ENCODE peak calls at places on chromosomes 4 and X, in seven cellular contexts. One of them, this sample, is unnamed.

GRCh38 chrX:12894074-12894691 is 12.2 kb upstream of the TLR8 start:
- DNase-seq in mammary epithelial cell: no peak
- DNase-seq in iPS DF 6.9: no peak
- DNase-seq in heart right ventricle: no peak
- DNase-seq in IMR-90: peak; percentile 18
- DNase-seq in stomach: peak; percentile 57
- DNase-seq in CD8-positive, alpha-beta T cell: peak; percentile 7
- DNase-seq in this sample: peak; percentile 37

GRCh38 chr4:28229092-28229491 is 1368.5 kb downstream of the STIM2 start:
- DNase-seq in mammary epithelial cell: peak; percentile 85
- DNase-seq in iPS DF 6.9: no peak
- DNase-seq in heart right ventricle: no peak
- DNase-seq in IMR-90: peak; percentile 78
- DNase-seq in stomach: no peak
- DNase-seq in CD8-positive, alpha-beta T cell: no peak
- DNase-seq in this sample: peak; percentile 41

GRCh38 chr4:105357258-105357657 is 116.6 kb downstream of the PPA2 start:
- DNase-seq in mammary epithelial cell: no peak
- DNase-seq in iPS DF 6.9: no peak
- DNase-seq in heart right ventricle: no peak
- DNase-seq in IMR-90: no peak
- DNase-seq in stomach: no peak
- DNase-seq in CD8-positive, alpha-beta T cell: no peak
- DNase-seq in this sample: no peak

GRCh38 chrX:39157796-39158195 is 356.5 kb downstream of the MID1IP1 start:
- DNase-seq in mammary epithelial cell: no peak
- DNase-seq in iPS DF 6.9: no peak
- DNase-seq in heart right ventricle: no peak
- DNase-seq in IMR-90: no peak
- DNase-seq in stomach: no peak
- DNase-seq in CD8-positive, alpha-beta T cell: no peak
- DNase-seq in this sample: no peak

GRCh38 chr4:74715731-74716435 is 78.4 kb downstream of the BTC start:
- DNase-seq in mammary epithelial cell: peak; percentile 12
- DNase-seq in iPS DF 6.9: no peak
- DNase-seq in heart right ventricle: no peak
- DNase-seq in IMR-90: no peak
- DNase-seq in stomach: no peak
- DNase-seq in CD8-positive, alpha-beta T cell: no peak
- DNase-seq in this sample: no peak

GRCh38 chr4:168524006-168524405 is 27.2 kb downstream of the PALLD start:
- DNase-seq in mammary epithelial cell: peak; percentile 70
- DNase-seq in iPS DF 6.9: no peak
- DNase-seq in heart right ventricle: no peak
- DNase-seq in IMR-90: peak; percentile 88
- DNase-seq in stomach: no peak
- DNase-seq in CD8-positive, alpha-beta T cell: no peak
- DNase-seq in this sample: no peak

GRCh38 chr4:126533176-126533575 is 1099.6 kb upstream of the INTU start:
- DNase-seq in mammary epithelial cell: no peak
- DNase-seq in iPS DF 6.9: no peak
- DNase-seq in heart right ventricle: no peak
- DNase-seq in IMR-90: peak; percentile 12
- DNase-seq in stomach: no peak
- DNase-seq in CD8-positive, alpha-beta T cell: no peak
- DNase-seq in this sample: no peak

GRCh38 chrX:42398967-42399631 is 378.9 kb downstream of the PPP1R2C start:
- DNase-seq in mammary epithelial cell: no peak
- DNase-seq in iPS DF 6.9: no peak
- DNase-seq in heart right ventricle: no peak
- DNase-seq in IMR-90: no peak
- DNase-seq in stomach: no peak
- DNase-seq in CD8-positive, alpha-beta T cell: no peak
- DNase-seq in this sample: no peak

GRCh38 chr4:60133414-60133813 is 1066.7 kb upstream of the ADGRL3 start:
- DNase-seq in mammary epithelial cell: no peak
- DNase-seq in iPS DF 6.9: no peak
- DNase-seq in heart right ventricle: no peak
- DNase-seq in IMR-90: peak; percentile 36
- DNase-seq in stomach: no peak
- DNase-seq in CD8-positive, alpha-beta T cell: no peak
- DNase-seq in this sample: no peak

GRCh38 chrX:45807572-45808425 is 607.1 kb upstream of the DIPK2B start:
- DNase-seq in mammary epithelial cell: peak; percentile 50
- DNase-seq in iPS DF 6.9: no peak
- DNase-seq in heart right ventricle: no peak
- DNase-seq in IMR-90: peak; percentile 70
- DNase-seq in stomach: no peak
- DNase-seq in CD8-positive, alpha-beta T cell: no peak
- DNase-seq in this sample: peak; percentile 44

GRCh38 chr4:139916041-139916440 is 237.9 kb downstream of the MAML3 start:
- DNase-seq in mammary epithelial cell: no peak
- DNase-seq in iPS DF 6.9: no peak
- DNase-seq in heart right ventricle: no peak
- DNase-seq in IMR-90: no peak
- DNase-seq in stomach: no peak
- DNase-seq in CD8-positive, alpha-beta T cell: no peak
- DNase-seq in this sample: no peak

GRCh38 chr4:3079694-3080123 is 5.2 kb downstream of the HTT start:
- DNase-seq in mammary epithelial cell: no peak
- DNase-seq in iPS DF 6.9: no peak
- DNase-seq in heart right ventricle: no peak
- DNase-seq in IMR-90: no peak
- DNase-seq in stomach: no peak
- DNase-seq in CD8-positive, alpha-beta T cell: no peak
- DNase-seq in this sample: no peak

GRCh38 chrX:154452823-154453222 is 5.3 kb upstream of the PLXNA3 start:
- DNase-seq in mammary epithelial cell: no peak
- DNase-seq in iPS DF 6.9: no peak
- DNase-seq in heart right ventricle: no peak
- DNase-seq in IMR-90: no peak
- DNase-seq in stomach: no peak
- DNase-seq in CD8-positive, alpha-beta T cell: no peak
- DNase-seq in this sample: no peak

DNA sequence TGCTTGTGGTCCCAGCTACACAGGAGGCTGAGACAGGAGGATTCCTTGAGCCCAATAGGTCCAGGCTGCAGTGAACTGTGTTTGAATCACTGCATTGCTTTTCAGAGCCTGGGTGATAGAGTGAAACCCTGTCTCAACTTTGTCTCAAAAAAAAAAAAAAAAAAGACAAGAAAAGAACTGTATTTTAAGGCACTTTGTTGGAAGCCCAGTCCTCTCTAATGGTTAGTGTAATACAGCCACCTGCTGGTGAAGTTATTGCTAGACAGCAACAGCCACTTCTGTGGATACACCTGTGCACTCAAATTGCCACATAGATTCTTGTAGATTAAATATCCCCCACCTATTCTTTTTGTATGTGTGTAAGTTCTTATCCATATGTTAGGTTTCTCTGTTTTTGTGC is 10.1 kb upstream of the FGG start:
- DNase-seq in mammary epithelial cell: peak; percentile 36
- DNase-seq in iPS DF 6.9: no peak
- DNase-seq in heart right ventricle: no peak
- DNase-seq in IMR-90: peak; percentile 48
- DNase-seq in stomach: no peak
- DNase-seq in CD8-positive, alpha-beta T cell: no peak
- DNase-seq in this sample: no peak
- H3K9me3 ChIP-seq in mammary epithelial cell: no peaks in the 10 kb centered on the region
- H3K9me3 ChIP-seq in iPS DF 6.9: no peaks in the 10 kb centered on the region
- H3K9me3 ChIP-seq in heart right ventricle: no peaks in the 10 kb centered on the region
- H3K9me3 ChIP-seq in IMR-90: no peaks in the 10 kb centered on the region
- H3K9me3 ChIP-seq in stomach: no peaks in the 10 kb centered on the region
- H3K9me3 ChIP-seq in CD8-positive, alpha-beta T cell: no peaks in the 10 kb centered on the region
- H3K9me3 ChIP-seq in this sample: no peaks in the 10 kb centered on the region

DNA sequence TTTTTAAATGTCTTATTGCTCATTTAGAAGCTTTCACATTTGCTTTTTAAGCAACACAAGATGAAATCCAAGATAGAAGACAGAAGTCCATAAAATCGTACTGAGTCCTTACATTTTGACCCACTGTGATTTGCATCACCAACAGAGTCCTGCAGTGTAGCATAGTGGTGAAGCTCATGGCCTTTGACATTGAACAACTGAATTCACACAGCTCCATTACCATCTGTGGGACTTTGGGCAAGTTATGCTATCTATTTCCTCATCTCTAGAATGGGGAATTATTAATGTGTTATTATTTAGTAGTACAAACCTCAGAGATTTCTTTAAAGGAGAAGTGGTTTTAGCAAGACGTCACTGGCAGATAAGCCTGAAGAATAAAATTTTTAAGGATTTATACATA is 10.7 kb downstream of the GPRIN3 start:
- DNase-seq in mammary epithelial cell: no peak
- DNase-seq in iPS DF 6.9: no peak
- DNase-seq in heart right ventricle: no peak
- DNase-seq in IMR-90: no peak
- DNase-seq in stomach: no peak
- DNase-seq in CD8-positive, alpha-beta T cell: no peak
- DNase-seq in this sample: no peak
- H3K4me1 ChIP-seq in mammary epithelial cell: no peaks in the 10 kb centered on the region
- H3K4me1 ChIP-seq in iPS DF 6.9: no peaks in the 10 kb centered on the region
- H3K4me1 ChIP-seq in heart right ventricle: peaks cover 52% of the 10 kb centered on the region
- H3K4me1 ChIP-seq in IMR-90: no peaks in the 10 kb centered on the region
- H3K4me1 ChIP-seq in stomach: peaks cover 60% of the 10 kb centered on the region
- H3K4me1 ChIP-seq in CD8-positive, alpha-beta T cell: peaks cover 84% of the 10 kb centered on the region
- H3K4me1 ChIP-seq in this sample: no peaks in the 10 kb centered on the region

GRCh38 chr4:178356725-178357124 is 914.5 kb upstream of the AGA start:
- DNase-seq in mammary epithelial cell: no peak
- DNase-seq in iPS DF 6.9: no peak
- DNase-seq in heart right ventricle: no peak
- DNase-seq in IMR-90: no peak
- DNase-seq in stomach: no peak
- DNase-seq in CD8-positive, alpha-beta T cell: no peak
- DNase-seq in this sample: no peak
- H3K9me3 ChIP-seq in mammary epithelial cell: no peaks in the 10 kb centered on the region
- H3K9me3 ChIP-seq in iPS DF 6.9: no peaks in the 10 kb centered on the region
- H3K9me3 ChIP-seq in heart right ventricle: no peaks in the 10 kb centered on the region
- H3K9me3 ChIP-seq in IMR-90: no peaks in the 10 kb centered on the region
- H3K9me3 ChIP-seq in stomach: no peaks in the 10 kb centered on the region
- H3K9me3 ChIP-seq in CD8-positive, alpha-beta T cell: no peaks in the 10 kb centered on the region
- H3K9me3 ChIP-seq in this sample: peaks cover 2% of the 10 kb centered on the region

GRCh38 chr4:36532670-36533373 is 251.4 kb downstream of the DTHD1 start:
- DNase-seq in mammary epithelial cell: no peak
- DNase-seq in iPS DF 6.9: no peak
- DNase-seq in heart right ventricle: no peak
- DNase-seq in IMR-90: no peak
- DNase-seq in stomach: no peak
- DNase-seq in CD8-positive, alpha-beta T cell: no peak
- DNase-seq in this sample: no peak

GRCh38 chr4:36533944-36534343 is 252.5 kb downstream of the DTHD1 start:
- DNase-seq in mammary epithelial cell: no peak
- DNase-seq in iPS DF 6.9: no peak
- DNase-seq in heart right ventricle: no peak
- DNase-seq in IMR-90: no peak
- DNase-seq in stomach: no peak
- DNase-seq in CD8-positive, alpha-beta T cell: no peak
- DNase-seq in this sample: no peak
- H3K4me1 ChIP-seq in mammary epithelial cell: no peaks in the 10 kb centered on the region
- H3K4me1 ChIP-seq in iPS DF 6.9: no peaks in the 10 kb centered on the region
- H3K4me1 ChIP-seq in heart right ventricle: no peaks in the 10 kb centered on the region
- H3K4me1 ChIP-seq in IMR-90: no peaks in the 10 kb centered on the region
- H3K4me1 ChIP-seq in stomach: no peaks in the 10 kb centered on the region
- H3K4me1 ChIP-seq in CD8-positive, alpha-beta T cell: no peaks in the 10 kb centered on the region
- H3K4me1 ChIP-seq in this sample: no peaks in the 10 kb centered on the region

This sample was measured in SJSA1.